ENCODE peak calls at places on chromosome 22, in four cellular contexts. I is transverse colon, T is thoracic aorta, M is colonic mucosa. V is an unnamed sample.

GRCh38 chr22:23542933-23543332 is 37.2 kb downstream of the IGLL1 start:
- DNase-seq in M (no peak), T (no peak), I (no peak), V (peak)

GRCh38 chr22:20517422-20517821 is 10.0 kb downstream of the MED15 start:
- DNase-seq in T (no peak), M (no peak), I (no peak), V (no peak)

GRCh38 chr22:36211237-36211881 is 9.8 kb upstream of the APOL4 start:
- DNase-seq in I (no peak), T (no peak), M (no peak), V (peak)

GRCh38 chr22:18110194-18110943 is at the start of gene TUBA8:
- DNase-seq in T (peak), M (no peak), I (peak), V (no peak)

GRCh38 chr22:49692499-49693225 is 135.0 kb downstream of the BRD1 start:
- DNase-seq in M (no peak), I (no peak), T (no peak), V (no peak)

GRCh38 chr22:48245119-48245485 is 1482.7 kb downstream of the TBC1D22A start:
- DNase-seq in I (no peak), T (no peak), M (no peak), V (no peak)

GRCh38 chr22:23715811-23716355 is 25.1 kb downstream of the RGL4 start:
- DNase-seq in I (no peak), M (no peak), T (no peak), V (no peak)

GRCh38 chr22:48793949-48794348 is 1033.7 kb downstream of the BRD1 start:
- DNase-seq in M (no peak), I (no peak), T (no peak), V (no peak)

GRCh38 chr22:35327690-35328471 is 28.2 kb downstream of the TOM1 start:
- DNase-seq in M (no peak), T (no peak), I (no peak), V (no peak)

GRCh38 chr22:16781764-16782329 is 43.4 kb downstream of the XKR3 start:
- DNase-seq in M (no peak), I (no peak), T (no peak), V (no peak)

GRCh38 chr22:30370681-30371080 is 13.9 kb downstream of the CCDC157 start:
- DNase-seq in T (no peak), M (no peak), I (no peak), V (no peak)

GRCh38 chr22:28283025-28283654 is 364.1 kb upstream of the PITPNB start:
- DNase-seq in M (no peak), T (no peak), I (no peak), V (peak)

GRCh38 chr22:20946080-20946986 is 20.7 kb upstream of the AIFM3 start:
- DNase-seq in I (no peak), M (no peak), T (no peak), V (no peak)

GRCh38 chr22:20729194-20729593 is 44.7 kb upstream of the SERPIND1 start:
- DNase-seq in T (no peak), I (no peak), M (no peak), V (no peak)

GRCh38 chr22:27715078-27715477 is 86.5 kb downstream of the MN1 start:
- DNase-seq in M (no peak), I (no peak), T (no peak), V (no peak)

GRCh38 chr22:48711669-48712068 is 1116.0 kb downstream of the BRD1 start:
- DNase-seq in M (no peak), I (no peak), T (no peak), V (no peak)

GRCh38 chr22:28931844-28932561 is 48.6 kb downstream of the ZNRF3 start:
- DNase-seq in I (no peak), T (no peak), M (no peak), V (no peak)

GRCh38 chr22:47883757-47884156 is 1121.3 kb downstream of the TBC1D22A start:
- DNase-seq in T (no peak), I (no peak), M (no peak), V (no peak)

GRCh38 chr22:25777870-25778269 is 35.9 kb downstream of the MYO18B start:
- DNase-seq in M (peak), I (no peak), T (no peak), V (peak)

GRCh38 chr22:24117942-24118341 is 63.3 kb upstream of the SUSD2 start:
- DNase-seq in T (no peak), M (no peak), I (no peak), V (no peak)

GRCh38 chr22:37433786-37434185 is 6.5 kb upstream of the ELFN2 start:
- DNase-seq in T (no peak), I (no peak), M (no peak), V (no peak)

GRCh38 chr22:19120829-19121630 is 1.2 kb downstream of the DGCR2 start:
- DNase-seq in M (peak), T (no peak), I (peak), V (peak)

GRCh38 chr22:24118689-24119384 is 62.5 kb upstream of the SUSD2 start:
- DNase-seq in I (no peak), M (no peak), T (peak), V (no peak)

GRCh38 chr22:31089101-31090100 is 8.3 kb downstream of the SMTN start:
- DNase-seq in M (peak), I (peak), T (no peak), V (peak)

GRCh38 chr22:24144056-24144455 is 37.2 kb upstream of the SUSD2 start:
- DNase-seq in T (no peak), I (no peak), M (no peak), V (no peak)

GRCh38 chr22:50620861-50621490 is 7.0 kb downstream of the ARSA start:
- DNase-seq in I (peak), T (no peak), M (peak), V (peak)

GRCh38 chr22:28450109-28450508 is 229.5 kb downstream of the TTC28 start:
- DNase-seq in T (no peak), M (no peak), I (no peak), V (no peak)

GRCh38 chr22:48418831-48419230 is 1408.8 kb downstream of the BRD1 start:
- DNase-seq in I (no peak), M (no peak), T (no peak), V (no peak)

GRCh38 chr22:19287076-19287724 is 4.3 kb downstream of the CLTCL1 start:
- DNase-seq in T (no peak), I (no peak), M (no peak), V (peak)

GRCh38 chr22:37155971-37156370 is 6.3 kb upstream of the IL2RB start:
- DNase-seq in I (no peak), M (no peak), T (no peak), V (no peak)

GRCh38 chr22:35552186-35552842 is 11.7 kb downstream of the RASD2 start:
- DNase-seq in I (peak), T (no peak), M (peak), V (peak)

DNA sequence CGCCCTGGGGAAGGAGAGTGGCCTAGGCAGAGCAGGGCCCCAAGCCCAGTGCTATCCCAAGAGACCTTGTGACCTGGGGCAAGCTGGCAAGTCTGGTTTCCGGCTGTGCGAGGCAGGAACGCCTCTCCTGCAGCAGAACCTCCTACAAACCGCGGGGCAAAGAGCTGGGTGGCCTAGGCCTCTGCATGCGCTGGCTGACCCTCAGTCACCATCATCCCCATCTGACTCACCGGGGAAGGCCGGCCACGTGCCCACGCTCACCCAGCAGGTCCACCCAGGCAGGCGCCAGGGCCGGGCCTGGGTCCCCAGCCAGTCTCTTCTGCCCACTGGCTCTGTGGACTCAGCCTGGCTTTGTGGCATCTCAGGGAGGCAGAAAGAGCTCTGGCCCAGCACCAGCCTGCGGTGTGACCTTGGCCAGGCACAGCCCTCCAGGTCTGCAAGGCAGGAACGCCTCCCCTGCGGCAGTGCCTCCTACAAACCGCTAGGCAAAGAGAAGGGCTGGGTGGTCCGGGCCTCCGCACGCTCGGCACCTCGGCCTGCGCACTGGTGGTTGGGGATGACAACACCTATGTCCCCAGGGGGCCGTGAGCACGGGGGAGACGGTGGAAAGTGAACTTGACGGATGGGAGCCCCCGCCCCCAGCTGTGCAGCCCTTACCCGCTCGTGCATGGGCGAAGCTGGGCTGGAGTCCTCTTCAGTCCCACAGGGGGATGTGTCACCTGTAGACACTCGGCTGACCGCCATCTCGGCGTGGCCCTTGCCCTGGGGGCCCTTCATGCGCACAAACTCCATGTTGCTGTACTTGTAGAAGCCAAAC is 38.2 kb downstream of the KIAA0930 start:
- DNase-seq in T (no peak), I (no peak), M (no peak), V (peak)
- TF ChIP-seq CTCF in T (no peak), I (no peak), M (no peak), V (no peak)

GRCh38 chr22:22428222-22429098 is 80.1 kb downstream of the ZNF280B start:
- DNase-seq in T (no peak), I (no peak), M (no peak), V (no peak)
- H3K4me3 ChIP-seq in T (no peak), I (no peak), M (no peak), V (no peak)

DNA sequence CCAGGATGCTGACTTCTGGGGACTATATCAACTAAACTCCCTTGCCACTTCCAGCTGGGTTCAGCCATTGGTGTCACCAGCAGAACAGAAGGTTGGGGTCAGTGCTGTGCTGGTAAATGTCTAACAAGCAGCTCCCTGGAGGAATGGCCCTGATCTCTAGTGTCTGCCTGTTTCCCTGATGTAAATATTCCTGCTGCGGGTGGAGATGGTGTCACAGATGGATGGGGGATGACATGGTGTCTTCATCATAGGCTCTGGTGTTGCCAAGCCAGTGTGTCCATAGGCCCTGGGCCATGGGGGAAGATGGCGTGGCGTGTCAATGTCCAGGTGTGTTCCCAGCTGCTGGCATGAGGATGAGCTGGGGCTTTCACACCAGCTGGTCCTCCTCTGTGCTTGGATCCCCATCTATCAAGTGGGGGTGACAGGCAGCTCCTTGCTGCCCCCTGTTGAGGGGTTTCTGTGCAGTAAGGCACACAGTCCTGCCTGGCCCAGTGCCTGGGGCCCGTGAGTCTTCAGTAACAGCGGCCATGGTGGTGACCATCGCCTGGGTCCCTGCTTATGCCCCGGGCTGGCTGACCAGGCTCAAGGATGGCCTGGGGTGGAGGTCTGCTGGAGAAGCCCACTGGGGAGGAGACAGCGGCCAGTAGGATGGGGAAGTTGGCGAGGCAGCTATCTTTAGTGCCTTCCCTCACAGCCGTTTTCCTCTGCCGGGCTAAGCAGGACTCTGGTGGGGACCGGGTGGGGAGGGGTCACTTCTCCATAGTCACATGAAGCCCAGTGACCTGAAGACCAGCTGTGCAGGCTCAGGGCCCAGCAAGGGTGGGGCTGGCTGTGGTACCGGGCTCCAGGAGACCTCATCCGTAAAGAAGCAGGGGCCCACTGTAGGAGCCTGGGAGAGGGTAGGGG is 12.7 kb downstream of the RPL3 start:
- DNase-seq in T (no peak), I (peak), M (no peak), V (no peak)
- TF ChIP-seq CTCF in T (no peak), I (no peak), M (peak), V (peak)

GRCh38 chr22:32119568-32120235 is 39.4 kb downstream of the C22orf42 start:
- DNase-seq in T (no peak), I (no peak), M (no peak), V (no peak)
- H3K4me3 ChIP-seq in T (no peak), I (no peak), M (no peak), V (no peak)

DNA sequence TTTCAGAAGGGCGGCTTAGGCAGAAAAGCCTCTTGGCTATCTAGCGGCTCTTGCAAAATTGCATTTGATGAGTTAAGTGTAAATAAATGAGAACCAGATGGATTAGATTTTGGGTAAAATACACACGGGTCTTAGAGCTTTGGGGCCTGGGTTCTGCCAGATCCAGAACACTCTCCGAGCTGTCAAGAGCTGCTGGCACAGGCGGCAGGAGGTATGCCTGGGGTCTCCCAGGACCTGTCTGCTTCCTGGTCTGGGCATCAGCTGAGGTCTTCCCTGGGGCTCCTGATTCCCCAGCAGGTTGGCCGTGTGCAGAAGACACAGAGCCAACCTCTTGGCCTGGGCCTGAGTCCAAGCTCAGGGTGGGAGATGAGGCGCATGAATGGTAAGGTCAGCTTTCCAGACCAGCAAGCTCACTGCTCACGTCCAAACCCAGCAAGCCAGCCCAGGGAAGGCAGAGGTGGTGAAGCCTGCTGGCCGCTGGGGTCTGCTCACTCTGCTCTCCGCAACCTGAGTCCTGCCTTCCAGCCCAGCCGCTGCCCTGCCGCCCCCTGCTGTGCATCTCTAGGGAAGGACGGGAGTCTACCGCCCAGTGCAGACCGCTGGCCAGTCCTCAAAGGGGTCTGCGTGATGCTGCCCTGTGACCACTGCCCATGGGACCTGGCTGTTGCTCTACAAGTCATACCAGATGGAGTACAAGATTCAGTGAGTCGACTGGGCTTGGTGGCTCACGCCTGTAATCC is 44.9 kb downstream of the SCUBE1 start:
- DNase-seq in M (no peak), T (no peak), I (no peak), V (peak)
- TF ChIP-seq CTCF in M (no peak), T (no peak), I (no peak), V (no peak)

GRCh38 chr22:41563051-41563711 is 2.4 kb downstream of the CSDC2 start:
- DNase-seq in I (no peak), T (no peak), M (no peak), V (peak)

GRCh38 chr22:41561788-41562187 is 978 bp downstream of the CSDC2 start:
- DNase-seq in M (no peak), I (no peak), T (no peak), V (no peak)

GRCh38 chr22:41560095-41560487 is 719 bp upstream of the CSDC2 start:
- DNase-seq in I (no peak), M (no peak), T (no peak), V (no peak)

GRCh38 chr22:41562461-41562860 is 1.7 kb downstream of the CSDC2 start:
- DNase-seq in T (no peak), M (no peak), I (no peak), V (no peak)

GRCh38 chr22:41561335-41561734 is 525 bp downstream of the CSDC2 start:
- DNase-seq in T (no peak), M (no peak), I (no peak), V (no peak)
- H3K4me3 ChIP-seq in T (peak), M (no peak), I (no peak), V (no peak)

V was measured in fibroblast of mammary gland.